ENCODE peak calls at places on chromosomes 13 and 19, in seven cellular contexts. E is esophagus squamous epithelium, U is GM12878, I is stomach, G is uterus, O is esophagus muscularis mucosa, H is gastrocnemius medialis. Z is an unnamed sample.

GRCh38 chr19:10952809-10953208 is 8.0 kb upstream of the SMARCA4 start:
- DNase-seq in H (no peak), G (no peak), U (no peak), E (no peak), O (no peak), I (peak), Z (no peak)

GRCh38 chr13:111909971-111910671 is 156.8 kb upstream of the SOX1 start:
- DNase-seq in O (peak), I (no peak), G (no peak), H (no peak), E (no peak), U (no peak), Z (peak)

GRCh38 chr19:50794074-50794777 is 4.0 kb downstream of the ACP4 start:
- DNase-seq in H (no peak), E (no peak), I (no peak), G (no peak), U (no peak), O (no peak), Z (no peak)

GRCh38 chr13:33676700-33677048 is 141.3 kb upstream of the RFC3 start:
- DNase-seq in E (no peak), O (no peak), H (peak), G (peak), U (no peak), I (peak), Z (no peak)

GRCh38 chr13:101230271-101230890 is 185.9 kb downstream of the NALCN start:
- DNase-seq in I (no peak), O (no peak), U (no peak), H (no peak), E (no peak), G (no peak), Z (no peak)

GRCh38 chr19:38846097-38846496 is 3.7 kb downstream of the HNRNPL start:
- DNase-seq in H (no peak), O (no peak), E (no peak), G (no peak), I (no peak), U (no peak), Z (no peak)

GRCh38 chr13:31908696-31909386 is 122.7 kb upstream of the FRY start:
- DNase-seq in O (no peak), I (no peak), G (no peak), U (no peak), E (no peak), H (no peak), Z (no peak)

GRCh38 chr13:110388141-110388943 is 81.3 kb downstream of the COL4A2 start:
- DNase-seq in G (peak), H (no peak), U (no peak), I (no peak), E (no peak), O (no peak), Z (no peak)

GRCh38 chr13:45316210-45316799 is 24.7 kb downstream of the TPT1 start:
- DNase-seq in U (no peak), I (no peak), G (no peak), H (no peak), E (no peak), O (no peak), Z (no peak)

GRCh38 chr19:45195764-45196163 is 17.2 kb downstream of the BLOC1S3 start:
- DNase-seq in H (no peak), I (no peak), U (no peak), O (no peak), G (no peak), E (no peak), Z (no peak)

GRCh38 chr13:45751882-45752281 is 49.8 kb downstream of the CBY2 start:
- DNase-seq in E (no peak), G (no peak), O (no peak), H (no peak), U (no peak), I (no peak), Z (no peak)

GRCh38 chr13:23427342-23428182 is 5.9 kb downstream of the SACS start:
- DNase-seq in I (peak), O (peak), U (no peak), E (no peak), G (peak), H (no peak), Z (no peak)

GRCh38 chr13:30172593-30173300 is 134.6 kb downstream of the KATNAL1 start:
- DNase-seq in G (peak), E (no peak), U (no peak), O (no peak), I (no peak), H (no peak), Z (no peak)

GRCh38 chr13:22789916-22790315 is 390.9 kb upstream of the SGCG start:
- DNase-seq in U (no peak), H (no peak), E (no peak), G (no peak), I (no peak), O (no peak), Z (no peak)

GRCh38 chr19:37251308-37252229 is 33.6 kb downstream of the ZNF383 start:
- DNase-seq in I (peak), O (peak), H (peak), E (no peak), G (peak), U (peak), Z (no peak)

GRCh38 chr19:38243279-38243673 is 12.9 kb downstream of the PPP1R14A start:
- DNase-seq in E (no peak), G (no peak), U (no peak), H (no peak), I (no peak), O (no peak), Z (no peak)

GRCh38 chr13:30145709-30146367 is 161.5 kb downstream of the KATNAL1 start:
- DNase-seq in U (peak), I (no peak), E (no peak), O (no peak), G (no peak), H (no peak), Z (no peak)

GRCh38 chr13:52006491-52007245 is 4.6 kb downstream of the ATP7B start:
- DNase-seq in I (no peak), U (no peak), H (no peak), G (no peak), E (no peak), O (no peak), Z (no peak)

GRCh38 chr13:106173346-106173745 is 362.1 kb downstream of the EFNB2 start:
- DNase-seq in I (no peak), O (no peak), G (no peak), U (no peak), E (no peak), H (no peak), Z (no peak)

GRCh38 chr19:29308977-29309520 is 96.1 kb upstream of the UQCRFS1 start:
- DNase-seq in G (no peak), E (no peak), H (no peak), I (no peak), U (no peak), O (no peak), Z (no peak)

GRCh38 chr13:49791214-49791752 is 1.2 kb downstream of the KPNA3 start:
- DNase-seq in I (no peak), U (peak), O (no peak), H (peak), G (no peak), E (no peak), Z (no peak)

GRCh38 chr19:18590273-18591272 is 2.0 kb downstream of the REX1BD start:
- DNase-seq in H (peak), I (no peak), O (no peak), G (no peak), U (no peak), E (no peak), Z (no peak)

GRCh38 chr19:7377196-7377595 is 28.5 kb downstream of the ARHGEF18 start:
- DNase-seq in U (no peak), O (no peak), G (no peak), I (no peak), H (no peak), E (no peak), Z (no peak)

GRCh38 chr19:6540918-6541689 is 10.3 kb downstream of the TNFSF9 start:
- DNase-seq in E (no peak), G (no peak), U (no peak), I (no peak), O (no peak), H (no peak), Z (no peak)

GRCh38 chr13:36681894-36682624 is 8.2 kb downstream of the SERTM1 start:
- DNase-seq in U (no peak), I (no peak), E (no peak), G (no peak), O (no peak), H (no peak), Z (no peak)

GRCh38 chr13:93226623-93227279 is at the start of gene GPC6:
- DNase-seq in O (no peak), G (no peak), U (no peak), E (no peak), I (no peak), H (no peak), Z (no peak)

GRCh38 chr13:113601166-113602070 is 16.9 kb downstream of the TFDP1 start:
- DNase-seq in U (no peak), I (no peak), O (no peak), E (no peak), G (no peak), H (no peak), Z (no peak)

GRCh38 chr13:40672310-40673060 is 6.0 kb upstream of the FOXO1 start:
- DNase-seq in O (no peak), I (no peak), H (no peak), G (no peak), U (no peak), E (no peak), Z (no peak)

GRCh38 chr13:105904034-105904742 is 631.3 kb downstream of the EFNB2 start:
- DNase-seq in E (no peak), U (no peak), O (no peak), G (no peak), H (no peak), I (no peak), Z (no peak)

GRCh38 chr13:99796175-99796819 is 175.3 kb downstream of the ZIC5 start:
- DNase-seq in G (no peak), H (no peak), E (no peak), U (no peak), I (no peak), O (peak), Z (no peak)

GRCh38 chr19:45528744-45529453 is 21.6 kb downstream of the VASP start:
- DNase-seq in O (no peak), U (no peak), G (no peak), E (no peak), I (peak), H (no peak), Z (no peak)

GRCh38 chr13:67366533-67366932 is 136.4 kb upstream of the PCDH9 start:
- DNase-seq in O (no peak), I (no peak), U (no peak), E (no peak), H (no peak), G (no peak), Z (no peak)

GRCh38 chr19:8212916-8213315 is 3.7 kb downstream of the CERS4 start:
- DNase-seq in E (no peak), U (no peak), G (no peak), H (no peak), I (no peak), O (no peak), Z (no peak)

GRCh38 chr19:33022472-33023116 is 42.1 kb downstream of the RHPN2 start:
- DNase-seq in I (no peak), G (no peak), H (no peak), U (no peak), E (no peak), O (no peak), Z (no peak)

GRCh38 chr13:29472317-29472961 is 123.0 kb downstream of the SLC7A1 start:
- DNase-seq in O (no peak), H (no peak), E (no peak), I (peak), U (no peak), G (no peak), Z (no peak)

GRCh38 chr19:16830679-16831078 is 1.5 kb downstream of the SIN3B start:
- DNase-seq in I (no peak), U (no peak), E (no peak), G (no peak), O (no peak), H (no peak), Z (no peak)

GRCh38 chr19:39596911-39597310 is 5.4 kb upstream of the LGALS13 start:
- DNase-seq in H (no peak), E (no peak), U (no peak), G (no peak), O (no peak), I (no peak), Z (no peak)

GRCh38 chr13:97142452-97142851 is 79.7 kb upstream of the MBNL2 start:
- DNase-seq in E (no peak), U (no peak), O (no peak), I (no peak), H (no peak), G (no peak), Z (no peak)
- TF ChIP-seq POLR2A in E (no peak), U (no peak), O (no peak), I (no peak), H (no peak), G (no peak), Z (no peak)

GRCh38 chr13:75385708-75386083 is 96.3 kb downstream of the TBC1D4 start:
- DNase-seq in O (no peak), U (no peak), I (no peak), E (no peak), G (no peak), H (no peak), Z (no peak)
- H3K27ac ChIP-seq in O (no peak), U (no peak), I (peak), E (no peak), G (no peak), H (peak), Z (no peak)

DNA sequence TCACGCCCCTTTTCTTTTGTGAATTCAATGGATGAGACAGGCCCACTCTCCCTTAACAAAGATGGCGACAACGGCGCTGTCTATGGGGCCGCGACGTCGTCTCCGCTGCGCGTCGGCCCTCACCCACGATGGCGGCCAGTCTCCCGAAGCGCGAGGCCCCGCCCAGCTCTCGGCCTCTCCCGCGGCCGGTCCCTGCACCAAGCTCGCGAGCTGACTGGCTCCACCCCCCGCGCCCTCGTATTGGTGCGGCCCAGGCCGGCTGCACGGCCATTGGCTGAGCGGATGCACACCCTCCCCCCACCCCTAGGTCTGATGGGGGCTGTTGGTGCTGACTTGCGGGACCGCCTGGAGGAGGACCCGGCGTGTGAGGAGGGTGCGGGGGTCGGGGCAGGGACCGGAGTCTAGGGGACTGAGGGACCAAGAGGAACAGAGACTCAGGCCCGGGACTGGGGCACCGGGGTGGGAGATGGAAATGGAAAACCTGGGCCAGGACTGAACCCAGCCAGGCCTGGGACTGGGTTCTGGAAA is 4.8 kb downstream of the SPHK2 start:
- DNase-seq in H (peak), E (peak), U (peak), G (peak), I (peak), O (peak), Z (no peak)
- TF ChIP-seq POLR2A in H (peak), E (no peak), U (peak), G (peak), I (no peak), O (no peak), Z (no peak)

GRCh38 chr19:35013820-35014754 is 14.0 kb downstream of the GRAMD1A start:
- DNase-seq in G (no peak), I (no peak), U (no peak), E (no peak), H (no peak), O (no peak), Z (no peak)
- H3K27ac ChIP-seq in G (no peak), I (peak), U (no peak), E (peak), H (no peak), O (peak), Z (peak)

GRCh38 chr19:55563261-55563690 is 17.4 kb downstream of the ZNF579 start:
- DNase-seq in U (no peak), O (no peak), G (peak), I (peak), H (peak), E (no peak), Z (no peak)
- TF ChIP-seq POLR2A in U (no peak), O (no peak), G (no peak), I (peak), H (peak), E (no peak), Z (no peak)

DNA sequence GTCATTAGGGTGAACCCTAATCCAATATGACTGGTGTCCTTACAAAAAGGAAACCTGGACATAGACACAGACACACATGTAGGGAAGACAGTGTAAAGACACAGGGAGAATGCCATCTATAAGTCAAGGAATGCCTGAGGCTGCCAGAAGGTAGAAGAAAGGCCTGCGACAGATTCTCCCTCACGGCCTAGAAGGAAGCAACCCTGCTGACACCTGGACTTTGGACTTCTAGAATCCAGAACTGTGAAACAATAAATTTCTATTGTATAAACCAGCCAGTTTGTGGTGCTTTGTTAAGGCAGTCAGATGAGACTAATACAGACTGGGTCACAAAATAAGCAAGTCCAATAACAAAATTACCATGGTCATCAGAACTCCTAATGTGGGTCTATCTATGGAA is 120.4 kb downstream of the ENOX1 start:
- DNase-seq in I (no peak), U (no peak), H (no peak), O (no peak), G (no peak), E (no peak), Z (no peak)
- H3K27ac ChIP-seq in I (no peak), U (no peak), H (no peak), O (no peak), G (no peak), E (no peak), Z (no peak)

DNA sequence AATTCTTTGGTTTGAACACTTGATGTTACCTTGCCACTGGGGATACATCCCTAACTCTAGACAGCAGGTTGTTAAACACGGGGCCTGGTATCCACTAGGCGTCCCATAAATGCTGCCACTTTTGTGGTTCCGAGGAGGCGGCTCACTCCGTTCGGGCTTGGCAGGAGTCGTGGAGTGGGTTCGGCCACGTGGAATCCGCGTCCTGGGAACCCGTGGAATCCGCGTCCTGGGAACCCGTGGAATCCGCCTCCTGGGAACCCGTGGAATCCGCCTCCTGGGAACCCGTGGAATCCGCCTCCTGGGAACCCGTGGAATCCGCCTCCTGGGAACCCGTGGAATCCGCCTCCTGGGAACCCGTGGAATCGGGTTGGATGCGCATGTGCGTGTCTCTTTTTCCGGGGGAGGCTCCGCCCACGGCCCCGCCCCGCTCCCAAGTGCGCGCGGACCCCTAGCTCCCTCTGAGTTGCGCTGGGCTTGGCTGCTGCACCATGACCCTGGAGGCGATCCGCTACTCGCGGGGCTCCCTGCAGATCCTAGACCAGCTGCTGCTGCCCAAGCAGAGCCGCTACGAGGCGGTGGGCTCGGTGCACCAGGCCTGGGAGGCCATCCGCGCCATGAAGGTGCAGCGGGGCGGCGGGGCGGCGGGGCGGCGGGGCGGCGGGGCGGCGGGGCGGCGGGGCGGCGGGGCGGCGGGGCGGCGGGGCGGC is at the start of gene MRI1:
- DNase-seq in H (peak), U (no peak), G (peak), E (no peak), O (peak), I (peak), Z (no peak)
- TF ChIP-seq POLR2A in H (no peak), U (peak), G (no peak), E (no peak), O (no peak), I (no peak), Z (no peak)

DNA sequence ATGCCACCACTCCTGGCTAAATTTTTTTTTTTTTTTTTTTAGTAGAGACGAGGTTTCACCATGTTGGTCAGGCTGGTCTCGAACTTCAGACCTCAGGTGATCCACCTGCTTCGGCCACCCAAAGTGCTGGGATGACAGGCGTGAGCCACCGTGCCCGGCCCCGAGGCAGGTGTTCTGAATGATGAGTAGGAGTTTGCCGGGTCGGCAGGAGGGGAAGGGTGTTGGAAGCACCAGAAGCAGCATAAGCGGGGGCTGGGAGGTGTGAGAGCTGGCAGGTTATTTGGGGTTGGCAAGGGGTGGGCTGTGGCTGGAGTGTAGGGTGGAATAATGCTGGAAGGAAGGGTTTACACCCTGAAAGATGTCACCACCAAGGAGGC is 1.8 kb downstream of the SPPL2B start:
- DNase-seq in H (no peak), E (no peak), G (no peak), O (no peak), U (no peak), I (no peak), Z (no peak)
- H3K27ac ChIP-seq in H (peak), E (no peak), G (no peak), O (no peak), U (no peak), I (peak), Z (no peak)